ENCODE peak calls at places on chromosome 4, in eight cellular contexts. One of them, this sample, is unnamed.

GRCh38 chr4:39407584-39407885 is 805 bp downstream of the KLB start:
- DNase-seq in substantia nigra: no peak
- DNase-seq in naive thymus-derived CD4-positive, alpha-beta T cell: no peak
- DNase-seq in Peyer's patch: no peak
- DNase-seq in small intestine: no peak
- DNase-seq in heart right ventricle: no peak
- DNase-seq in mesenchymal stem cell: no peak
- DNase-seq in MM.1S: no peak
- DNase-seq in this sample: no peak

GRCh38 chr4:38062088-38062893 is 102.1 kb downstream of the PTTG2 start:
- DNase-seq in small intestine: peak
- DNase-seq in naive thymus-derived CD4-positive, alpha-beta T cell: peak
- DNase-seq in mesenchymal stem cell: peak
- DNase-seq in Peyer's patch: peak
- DNase-seq in substantia nigra: peak
- DNase-seq in MM.1S: peak
- DNase-seq in heart right ventricle: peak
- DNase-seq in this sample: no peak

GRCh38 chr4:140675599-140676231 is 80.5 kb downstream of the TBC1D9 start:
- DNase-seq in MM.1S: no peak
- DNase-seq in mesenchymal stem cell: peak
- DNase-seq in Peyer's patch: no peak
- DNase-seq in substantia nigra: no peak
- DNase-seq in small intestine: no peak
- DNase-seq in heart right ventricle: no peak
- DNase-seq in naive thymus-derived CD4-positive, alpha-beta T cell: no peak
- DNase-seq in this sample: no peak

GRCh38 chr4:87103691-87104187 is 116.7 kb downstream of the KLHL8 start:
- DNase-seq in substantia nigra: no peak
- DNase-seq in naive thymus-derived CD4-positive, alpha-beta T cell: peak
- DNase-seq in Peyer's patch: no peak
- DNase-seq in heart right ventricle: no peak
- DNase-seq in mesenchymal stem cell: peak
- DNase-seq in MM.1S: no peak
- DNase-seq in small intestine: peak
- DNase-seq in this sample: no peak

GRCh38 chr4:110211007-110211769 is 12.8 kb upstream of the ELOVL6 start:
- DNase-seq in mesenchymal stem cell: peak
- DNase-seq in Peyer's patch: peak
- DNase-seq in heart right ventricle: no peak
- DNase-seq in small intestine: peak
- DNase-seq in naive thymus-derived CD4-positive, alpha-beta T cell: peak
- DNase-seq in substantia nigra: no peak
- DNase-seq in MM.1S: peak
- DNase-seq in this sample: no peak

GRCh38 chr4:102318526-102318925 is 26.8 kb downstream of the SLC39A8 start:
- DNase-seq in substantia nigra: no peak
- DNase-seq in Peyer's patch: no peak
- DNase-seq in heart right ventricle: no peak
- DNase-seq in MM.1S: no peak
- DNase-seq in naive thymus-derived CD4-positive, alpha-beta T cell: no peak
- DNase-seq in mesenchymal stem cell: no peak
- DNase-seq in small intestine: no peak
- DNase-seq in this sample: no peak

GRCh38 chr4:184824081-184824775 is 1.5 kb downstream of the ACSL1 start:
- DNase-seq in substantia nigra: no peak
- DNase-seq in small intestine: no peak
- DNase-seq in MM.1S: no peak
- DNase-seq in mesenchymal stem cell: peak
- DNase-seq in heart right ventricle: no peak
- DNase-seq in naive thymus-derived CD4-positive, alpha-beta T cell: no peak
- DNase-seq in Peyer's patch: no peak
- DNase-seq in this sample: no peak

GRCh38 chr4:39023059-39023458 is 9.2 kb downstream of the TMEM156 start:
- DNase-seq in naive thymus-derived CD4-positive, alpha-beta T cell: no peak
- DNase-seq in MM.1S: no peak
- DNase-seq in mesenchymal stem cell: peak
- DNase-seq in small intestine: no peak
- DNase-seq in Peyer's patch: no peak
- DNase-seq in substantia nigra: no peak
- DNase-seq in heart right ventricle: no peak
- DNase-seq in this sample: no peak

GRCh38 chr4:67575232-67575888 is 16.8 kb downstream of the STAP1 start:
- DNase-seq in MM.1S: peak
- DNase-seq in heart right ventricle: no peak
- DNase-seq in Peyer's patch: no peak
- DNase-seq in small intestine: no peak
- DNase-seq in substantia nigra: no peak
- DNase-seq in mesenchymal stem cell: no peak
- DNase-seq in naive thymus-derived CD4-positive, alpha-beta T cell: peak
- DNase-seq in this sample: no peak

GRCh38 chr4:119725688-119726330 is 97.2 kb upstream of the PDE5A start:
- DNase-seq in naive thymus-derived CD4-positive, alpha-beta T cell: no peak
- DNase-seq in heart right ventricle: no peak
- DNase-seq in substantia nigra: no peak
- DNase-seq in MM.1S: no peak
- DNase-seq in mesenchymal stem cell: peak
- DNase-seq in small intestine: no peak
- DNase-seq in Peyer's patch: no peak
- DNase-seq in this sample: no peak

GRCh38 chr4:151468715-151469696 is 60.0 kb downstream of the FHIP1A start:
- DNase-seq in heart right ventricle: no peak
- DNase-seq in naive thymus-derived CD4-positive, alpha-beta T cell: no peak
- DNase-seq in MM.1S: no peak
- DNase-seq in mesenchymal stem cell: no peak
- DNase-seq in small intestine: no peak
- DNase-seq in Peyer's patch: no peak
- DNase-seq in substantia nigra: no peak
- DNase-seq in this sample: no peak

GRCh38 chr4:113976937-113977855 is 2.3 kb downstream of the ARSJ start:
- DNase-seq in substantia nigra: no peak
- DNase-seq in naive thymus-derived CD4-positive, alpha-beta T cell: no peak
- DNase-seq in MM.1S: no peak
- DNase-seq in mesenchymal stem cell: peak
- DNase-seq in Peyer's patch: no peak
- DNase-seq in heart right ventricle: no peak
- DNase-seq in small intestine: no peak
- DNase-seq in this sample: no peak

GRCh38 chr4:158236304-158237030 is 26.2 kb downstream of the TMEM144 start:
- DNase-seq in MM.1S: no peak
- DNase-seq in substantia nigra: peak
- DNase-seq in Peyer's patch: no peak
- DNase-seq in mesenchymal stem cell: no peak
- DNase-seq in naive thymus-derived CD4-positive, alpha-beta T cell: no peak
- DNase-seq in small intestine: no peak
- DNase-seq in heart right ventricle: no peak
- DNase-seq in this sample: no peak

GRCh38 chr4:157221426-157221894 is 932 bp downstream of the GRIA2 start:
- DNase-seq in substantia nigra: peak
- DNase-seq in naive thymus-derived CD4-positive, alpha-beta T cell: no peak
- DNase-seq in Peyer's patch: no peak
- DNase-seq in MM.1S: no peak
- DNase-seq in heart right ventricle: no peak
- DNase-seq in small intestine: no peak
- DNase-seq in mesenchymal stem cell: no peak
- DNase-seq in this sample: peak

GRCh38 chr4:155703486-155704227 is 37.0 kb downstream of the GUCY1A1 start:
- DNase-seq in small intestine: peak
- DNase-seq in substantia nigra: no peak
- DNase-seq in naive thymus-derived CD4-positive, alpha-beta T cell: no peak
- DNase-seq in MM.1S: no peak
- DNase-seq in heart right ventricle: no peak
- DNase-seq in Peyer's patch: no peak
- DNase-seq in mesenchymal stem cell: no peak
- DNase-seq in this sample: no peak

GRCh38 chr4:68375667-68376559 is 26.0 kb upstream of the YTHDC1 start:
- DNase-seq in mesenchymal stem cell: peak
- DNase-seq in naive thymus-derived CD4-positive, alpha-beta T cell: peak
- DNase-seq in heart right ventricle: no peak
- DNase-seq in substantia nigra: peak
- DNase-seq in MM.1S: peak
- DNase-seq in small intestine: peak
- DNase-seq in Peyer's patch: peak
- DNase-seq in this sample: peak

GRCh38 chr4:74283614-74284013 is 24.7 kb upstream of the EPGN start:
- DNase-seq in Peyer's patch: no peak
- DNase-seq in small intestine: no peak
- DNase-seq in mesenchymal stem cell: peak
- DNase-seq in substantia nigra: no peak
- DNase-seq in naive thymus-derived CD4-positive, alpha-beta T cell: no peak
- DNase-seq in heart right ventricle: no peak
- DNase-seq in MM.1S: no peak
- DNase-seq in this sample: no peak

GRCh38 chr4:155667538-155668511 is 1.2 kb downstream of the GUCY1A1 start:
- DNase-seq in mesenchymal stem cell: peak
- DNase-seq in heart right ventricle: peak
- DNase-seq in Peyer's patch: peak
- DNase-seq in substantia nigra: no peak
- DNase-seq in small intestine: peak
- DNase-seq in naive thymus-derived CD4-positive, alpha-beta T cell: no peak
- DNase-seq in MM.1S: peak
- DNase-seq in this sample: peak

GRCh38 chr4:138592801-138593200 is 350.7 kb upstream of the SLC7A11 start:
- DNase-seq in Peyer's patch: no peak
- DNase-seq in substantia nigra: no peak
- DNase-seq in heart right ventricle: no peak
- DNase-seq in small intestine: no peak
- DNase-seq in MM.1S: no peak
- DNase-seq in naive thymus-derived CD4-positive, alpha-beta T cell: no peak
- DNase-seq in mesenchymal stem cell: no peak
- DNase-seq in this sample: no peak
- H3K27ac ChIP-seq in Peyer's patch: no peak
- H3K27ac ChIP-seq in substantia nigra: no peak
- H3K27ac ChIP-seq in heart right ventricle: no peak
- H3K27ac ChIP-seq in small intestine: no peak
- H3K27ac ChIP-seq in MM.1S: no peak
- H3K27ac ChIP-seq in naive thymus-derived CD4-positive, alpha-beta T cell: no peak
- H3K27ac ChIP-seq in mesenchymal stem cell: no peak
- H3K27ac ChIP-seq in this sample: no peak

GRCh38 chr4:145423017-145423708 is 58.5 kb upstream of the SMAD1 start:
- DNase-seq in small intestine: no peak
- DNase-seq in MM.1S: no peak
- DNase-seq in heart right ventricle: no peak
- DNase-seq in substantia nigra: no peak
- DNase-seq in mesenchymal stem cell: no peak
- DNase-seq in naive thymus-derived CD4-positive, alpha-beta T cell: no peak
- DNase-seq in Peyer's patch: no peak
- DNase-seq in this sample: no peak
- H3K27ac ChIP-seq in small intestine: no peak
- H3K27ac ChIP-seq in MM.1S: no peak
- H3K27ac ChIP-seq in heart right ventricle: no peak
- H3K27ac ChIP-seq in substantia nigra: no peak
- H3K27ac ChIP-seq in mesenchymal stem cell: no peak
- H3K27ac ChIP-seq in naive thymus-derived CD4-positive, alpha-beta T cell: no peak
- H3K27ac ChIP-seq in Peyer's patch: no peak
- H3K27ac ChIP-seq in this sample: no peak

DNA sequence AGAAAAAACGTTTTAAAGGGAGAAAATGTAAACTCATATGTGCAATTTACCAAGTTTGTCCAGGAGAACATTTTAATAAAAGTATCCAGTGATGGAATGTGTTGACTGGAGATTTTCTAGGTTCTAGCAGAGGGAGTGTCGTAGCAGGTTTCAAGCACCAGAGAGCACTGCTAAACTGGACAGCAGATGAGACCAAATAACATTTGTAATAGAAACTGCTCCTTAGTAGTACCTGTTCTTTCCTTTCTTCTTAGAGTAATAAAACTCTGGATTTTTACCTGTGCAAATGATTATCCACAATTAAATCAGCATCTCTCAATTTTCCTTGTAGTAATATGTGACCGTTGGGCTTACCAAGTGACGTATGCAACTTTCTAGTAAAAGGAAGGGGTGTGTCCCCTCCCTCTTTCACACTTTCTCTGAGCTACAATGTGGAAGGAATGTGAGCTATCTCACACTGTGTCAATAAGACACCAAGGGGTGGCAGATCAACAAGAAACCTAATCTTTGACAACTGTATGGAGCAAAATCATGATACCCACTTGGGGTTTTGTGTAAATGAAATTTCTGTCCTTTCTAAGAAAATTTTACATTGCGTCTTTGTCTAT is 9.5 kb downstream of the HPGDS start:
- DNase-seq in mesenchymal stem cell: no peak
- DNase-seq in Peyer's patch: no peak
- DNase-seq in heart right ventricle: no peak
- DNase-seq in substantia nigra: no peak
- DNase-seq in MM.1S: no peak
- DNase-seq in small intestine: no peak
- DNase-seq in naive thymus-derived CD4-positive, alpha-beta T cell: no peak
- DNase-seq in this sample: no peak
- H3K27ac ChIP-seq in mesenchymal stem cell: no peak
- H3K27ac ChIP-seq in Peyer's patch: no peak
- H3K27ac ChIP-seq in heart right ventricle: no peak
- H3K27ac ChIP-seq in substantia nigra: no peak
- H3K27ac ChIP-seq in MM.1S: no peak
- H3K27ac ChIP-seq in small intestine: no peak
- H3K27ac ChIP-seq in naive thymus-derived CD4-positive, alpha-beta T cell: no peak
- H3K27ac ChIP-seq in this sample: no peak

GRCh38 chr4:11622961-11623725 is 194.4 kb upstream of the HS3ST1 start:
- DNase-seq in Peyer's patch: no peak
- DNase-seq in substantia nigra: no peak
- DNase-seq in heart right ventricle: no peak
- DNase-seq in small intestine: no peak
- DNase-seq in naive thymus-derived CD4-positive, alpha-beta T cell: no peak
- DNase-seq in mesenchymal stem cell: no peak
- DNase-seq in MM.1S: no peak
- DNase-seq in this sample: no peak

GRCh38 chr4:11623726-11624037 is 195.0 kb upstream of the HS3ST1 start:
- DNase-seq in mesenchymal stem cell: no peak
- DNase-seq in Peyer's patch: peak
- DNase-seq in naive thymus-derived CD4-positive, alpha-beta T cell: peak
- DNase-seq in small intestine: peak
- DNase-seq in heart right ventricle: no peak
- DNase-seq in MM.1S: peak
- DNase-seq in substantia nigra: no peak
- DNase-seq in this sample: no peak

GRCh38 chr4:11626046-11626445 is 197.4 kb upstream of the HS3ST1 start:
- DNase-seq in small intestine: no peak
- DNase-seq in substantia nigra: no peak
- DNase-seq in heart right ventricle: no peak
- DNase-seq in Peyer's patch: no peak
- DNase-seq in naive thymus-derived CD4-positive, alpha-beta T cell: no peak
- DNase-seq in MM.1S: no peak
- DNase-seq in mesenchymal stem cell: no peak
- DNase-seq in this sample: no peak

GRCh38 chr4:11624370-11624769 is 195.7 kb upstream of the HS3ST1 start:
- DNase-seq in MM.1S: no peak
- DNase-seq in heart right ventricle: no peak
- DNase-seq in substantia nigra: no peak
- DNase-seq in small intestine: peak
- DNase-seq in mesenchymal stem cell: no peak
- DNase-seq in Peyer's patch: no peak
- DNase-seq in naive thymus-derived CD4-positive, alpha-beta T cell: no peak
- DNase-seq in this sample: no peak

DNA sequence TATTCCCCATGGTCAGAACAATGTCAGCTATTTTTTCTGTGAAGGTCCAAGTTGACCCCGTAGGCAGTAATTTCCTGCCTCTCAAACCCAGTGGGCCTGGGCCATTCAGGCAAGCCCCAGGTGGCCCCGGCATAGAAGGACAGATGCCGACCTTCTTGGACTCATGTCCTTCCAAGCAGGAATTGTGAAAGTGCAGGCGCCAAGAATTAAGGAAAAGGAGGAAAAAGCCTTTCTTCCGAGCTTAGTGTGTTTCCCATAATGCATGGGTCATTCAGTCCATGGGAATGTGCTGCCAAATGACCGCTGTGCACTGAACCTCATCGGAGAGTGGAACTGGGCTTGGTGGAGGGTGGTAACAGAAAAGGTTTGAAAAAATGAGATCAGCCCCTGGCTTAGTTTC is 196.5 kb upstream of the HS3ST1 start:
- DNase-seq in substantia nigra: no peak
- DNase-seq in small intestine: no peak
- DNase-seq in heart right ventricle: peak
- DNase-seq in naive thymus-derived CD4-positive, alpha-beta T cell: no peak
- DNase-seq in Peyer's patch: no peak
- DNase-seq in MM.1S: no peak
- DNase-seq in mesenchymal stem cell: no peak
- DNase-seq in this sample: no peak
- H3K27ac ChIP-seq in substantia nigra: no peak
- H3K27ac ChIP-seq in small intestine: no peak
- H3K27ac ChIP-seq in heart right ventricle: peak
- H3K27ac ChIP-seq in naive thymus-derived CD4-positive, alpha-beta T cell: no peak
- H3K27ac ChIP-seq in Peyer's patch: no peak
- H3K27ac ChIP-seq in MM.1S: no peak
- H3K27ac ChIP-seq in mesenchymal stem cell: no peak
- H3K27ac ChIP-seq in this sample: no peak